ENCODE peak calls at places on chromosomes 7 and 10, in seven cellular contexts. B is uterus, W is HCT116, P is heart left ventricle, O is esophagus squamous epithelium, T is transverse colon, U is stomach. N is an unnamed sample.

GRCh38 chr10:30013684-30014246 is 45.6 kb downstream of the JCAD start:
- DNase-seq in T (no peak), P (peak), O (no peak), U (peak), B (peak), W (no peak), N (no peak)

GRCh38 chr7:3893789-3894153 is 592.7 kb downstream of the SDK1 start:
- DNase-seq in P (no peak), W (no peak), O (no peak), U (no peak), B (no peak), T (no peak), N (no peak)

GRCh38 chr7:91039033-91039432 is 225.2 kb upstream of the FZD1 start:
- DNase-seq in P (no peak), U (no peak), T (no peak), O (no peak), W (no peak), B (no peak), N (no peak)

GRCh38 chr7:49294611-49295010 is 370.3 kb downstream of the CDC14C start:
- DNase-seq in W (no peak), P (no peak), O (no peak), B (no peak), U (no peak), T (no peak), N (no peak)

GRCh38 chr7:74272305-74273038 is 16.7 kb upstream of the CLIP2 start:
- DNase-seq in T (peak), B (peak), O (peak), W (no peak), P (peak), U (peak), N (peak)

GRCh38 chr7:31735991-31736982 is 49.3 kb downstream of the PPP1R17 start:
- DNase-seq in B (peak), W (peak), P (peak), U (peak), O (no peak), T (peak), N (peak)

GRCh38 chr7:44150966-44151678 is 10.0 kb upstream of the MYL7 start:
- DNase-seq in O (no peak), U (no peak), B (no peak), W (no peak), T (no peak), P (no peak), N (no peak)

GRCh38 chr10:33621143-33621542 is 286.7 kb upstream of the NRP1 start:
- DNase-seq in O (no peak), T (no peak), U (no peak), P (no peak), W (no peak), B (no peak), N (no peak)

GRCh38 chr10:87991946-87992345 is 128.5 kb downstream of the PTEN start:
- DNase-seq in W (no peak), P (no peak), O (no peak), T (no peak), U (no peak), B (no peak), N (no peak)

GRCh38 chr10:71970869-71971268 is 6.7 kb downstream of the CHST3 start:
- DNase-seq in O (no peak), W (no peak), B (no peak), T (no peak), P (no peak), U (no peak), N (no peak)

GRCh38 chr7:148650232-148650858 is 48.4 kb upstream of the CUL1 start:
- DNase-seq in O (no peak), T (no peak), P (no peak), W (no peak), U (no peak), B (no peak), N (no peak)

GRCh38 chr10:120012566-120012965 is 120.0 kb downstream of the SEC23IP start:
- DNase-seq in P (no peak), O (no peak), T (no peak), U (no peak), W (no peak), B (no peak), N (no peak)

GRCh38 chr7:30330134-30331111 is 46.0 kb downstream of the ZNRF2 start:
- DNase-seq in O (no peak), P (no peak), U (no peak), B (no peak), T (no peak), W (no peak), N (no peak)

GRCh38 chr7:77687100-77687746 is 9.0 kb upstream of the RSBN1L start:
- DNase-seq in U (no peak), T (no peak), P (no peak), B (no peak), W (no peak), O (no peak), N (no peak)

GRCh38 chr7:130114776-130115175 is 44.4 kb downstream of the KLHDC10 start:
- DNase-seq in U (no peak), O (no peak), P (no peak), W (peak), B (no peak), T (no peak), N (no peak)

GRCh38 chr7:409344-410281 is 110.0 kb downstream of the PDGFA start:
- DNase-seq in W (no peak), P (peak), U (no peak), T (no peak), O (no peak), B (no peak), N (no peak)

GRCh38 chr7:80210400-80210799 is 75.8 kb downstream of the GNAI1 start:
- DNase-seq in T (no peak), W (no peak), B (no peak), P (no peak), U (no peak), O (no peak), N (no peak)

GRCh38 chr10:79149662-79150443 is 81.1 kb downstream of the ZMIZ1 start:
- DNase-seq in O (peak), W (peak), U (peak), P (peak), B (peak), T (peak), N (peak)

GRCh38 chr10:76150886-76151288 is 719.5 kb downstream of the LRMDA start:
- DNase-seq in T (no peak), U (peak), W (no peak), B (no peak), O (no peak), P (no peak), N (no peak)

GRCh38 chr7:28858206-28858605 is 99.9 kb downstream of the TRIL start:
- DNase-seq in B (no peak), W (no peak), T (no peak), U (no peak), P (no peak), O (no peak), N (no peak)

GRCh38 chr7:116434820-116435341 is 64.7 kb upstream of the CAV2 start:
- DNase-seq in W (peak), T (no peak), O (no peak), B (no peak), P (no peak), U (no peak), N (no peak)

GRCh38 chr10:81978238-81978637 is 103.2 kb downstream of the NRG3 start:
- DNase-seq in P (no peak), T (no peak), U (no peak), O (no peak), B (no peak), W (no peak), N (no peak)

GRCh38 chr10:105266966-105267539 is 626.0 kb downstream of the SORCS3 start:
- DNase-seq in T (no peak), W (no peak), U (no peak), P (no peak), B (no peak), O (no peak), N (no peak)

GRCh38 chr10:9274206-9274755 is 1219.8 kb downstream of the GATA3 start:
- DNase-seq in O (no peak), B (no peak), W (no peak), T (no peak), U (no peak), P (no peak), N (no peak)

GRCh38 chr7:18250133-18250532 is 222.5 kb upstream of the PRPS1L1 start:
- DNase-seq in T (no peak), B (no peak), W (no peak), P (no peak), U (no peak), O (no peak), N (no peak)

GRCh38 chr10:100325164-100325563 is 4.9 kb downstream of the PKD2L1 start:
- DNase-seq in B (no peak), W (no peak), U (no peak), P (no peak), O (no peak), T (no peak), N (no peak)

GRCh38 chr7:767941-768729 is 41.1 kb upstream of the PRKAR1B start:
- DNase-seq in U (no peak), T (no peak), W (no peak), B (peak), O (no peak), P (peak), N (no peak)

GRCh38 chr10:12513775-12514663 is 164.7 kb downstream of the CAMK1D start:
- DNase-seq in U (no peak), O (no peak), T (no peak), B (no peak), P (no peak), W (no peak), N (no peak)

GRCh38 chr7:140060788-140061606 is 1.8 kb downstream of the PARP12 start:
- DNase-seq in P (peak), T (peak), U (peak), O (no peak), W (no peak), B (no peak), N (no peak)

GRCh38 chr7:143147070-143147469 is 15.2 kb downstream of the PIP start:
- DNase-seq in T (no peak), W (no peak), P (no peak), U (no peak), O (no peak), B (no peak), N (no peak)

GRCh38 chr10:97633921-97634320 is 621 bp upstream of the MORN4 start:
- DNase-seq in B (no peak), T (peak), O (no peak), U (no peak), P (no peak), W (peak), N (no peak)

GRCh38 chr7:70634071-70634470 is 497.9 kb upstream of the GALNT17 start:
- DNase-seq in U (no peak), O (no peak), W (no peak), P (no peak), B (no peak), T (no peak), N (no peak)

GRCh38 chr10:58444336-58444735 is 59.1 kb downstream of the TFAM start:
- DNase-seq in O (no peak), T (no peak), P (no peak), W (no peak), U (no peak), B (no peak), N (no peak)

GRCh38 chr7:134024729-134025128 is 102.4 kb upstream of the LRGUK start:
- DNase-seq in W (no peak), T (no peak), O (no peak), P (no peak), B (no peak), U (no peak), N (no peak)

GRCh38 chr10:71765176-71765906 is 8.0 kb downstream of the VSIR start:
- DNase-seq in T (no peak), U (no peak), W (no peak), O (no peak), B (no peak), P (peak), N (no peak)

GRCh38 chr7:29652611-29653010 is 89.0 kb downstream of the PRR15 start:
- DNase-seq in B (no peak), U (no peak), P (no peak), O (no peak), T (no peak), W (no peak), N (no peak)

GRCh38 chr10:67837519-67838314 is at the start of gene DNAJC12:
- DNase-seq in T (no peak), P (no peak), W (peak), O (no peak), B (no peak), U (no peak), N (no peak)

GRCh38 chr7:28558236-28558635 is 145.9 kb downstream of the CREB5 start:
- DNase-seq in P (no peak), T (no peak), U (no peak), O (no peak), W (no peak), B (no peak), N (no peak)

GRCh38 chr10:6272126-6272525 is 69.4 kb downstream of the PFKFB3 start:
- DNase-seq in T (no peak), W (no peak), P (no peak), O (no peak), U (no peak), B (no peak), N (no peak)

GRCh38 chr10:6273351-6273750 is 70.6 kb downstream of the PFKFB3 start:
- DNase-seq in U (no peak), O (no peak), T (no peak), B (no peak), W (no peak), P (no peak), N (no peak)

GRCh38 chr10:6274504-6274903 is 71.8 kb downstream of the PFKFB3 start:
- DNase-seq in O (no peak), T (no peak), U (no peak), B (no peak), W (no peak), P (no peak), N (no peak)

GRCh38 chr10:6274040-6274439 is 71.3 kb downstream of the PFKFB3 start:
- DNase-seq in P (no peak), O (no peak), W (no peak), T (no peak), B (no peak), U (no peak), N (no peak)

GRCh38 chr10:6275022-6275997 is 72.6 kb downstream of the PFKFB3 start:
- DNase-seq in P (peak), B (peak), U (peak), O (peak), W (peak), T (peak), N (peak)
- TF ChIP-seq POLR2A in P (no peak), B (no peak), U (no peak), O (no peak), W (peak), T (peak), N (no peak)

DNA sequence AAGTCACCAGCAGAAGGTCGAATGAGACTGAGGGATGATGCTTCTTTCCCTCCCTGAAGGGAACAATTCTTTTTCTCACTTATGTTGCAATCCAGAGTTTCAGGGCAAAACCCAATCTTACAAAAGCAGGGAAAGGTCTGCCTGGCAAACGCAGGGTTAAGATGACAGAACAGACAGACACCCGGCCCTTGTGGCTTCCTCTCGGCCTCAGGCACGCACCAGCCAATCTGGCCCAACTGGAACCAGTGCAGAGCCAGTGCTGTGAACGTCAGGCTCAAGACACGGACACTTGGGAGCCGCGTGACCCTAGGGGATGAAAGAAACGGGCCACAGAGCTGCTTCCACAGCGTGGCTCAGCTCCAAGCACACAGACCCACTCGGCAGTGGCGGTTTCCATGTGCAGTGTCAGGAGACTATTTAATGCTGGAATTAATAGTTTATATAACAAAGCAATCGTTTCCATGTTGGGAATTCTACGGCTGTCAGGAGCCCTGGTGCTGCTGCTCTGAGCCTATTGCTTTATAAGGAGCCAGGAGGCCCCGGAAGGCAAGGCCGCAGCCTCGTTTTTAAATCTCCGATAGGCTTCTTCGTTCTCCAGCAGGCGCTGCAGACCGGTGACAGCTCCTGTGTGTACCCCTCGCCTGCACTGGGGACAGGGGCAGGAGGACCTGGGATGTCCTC is 198.4 kb downstream of the DIP2C start:
- DNase-seq in P (peak), T (peak), W (no peak), O (no peak), B (peak), U (no peak), N (peak)
- H3K4me3 ChIP-seq in P (no peak), T (no peak), W (no peak), O (peak), B (no peak), U (no peak), N (no peak)

GRCh38 chr7:5350174-5350463 is 67.4 kb downstream of the SLC29A4 start:
- DNase-seq in O (no peak), B (no peak), W (no peak), P (no peak), T (no peak), U (no peak), N (no peak)

GRCh38 chr7:5350600-5351385 is 68.0 kb downstream of the SLC29A4 start:
- DNase-seq in W (no peak), U (no peak), T (no peak), O (no peak), B (no peak), P (no peak), N (no peak)

GRCh38 chr7:5349437-5350173 is 66.9 kb downstream of the SLC29A4 start:
- DNase-seq in P (no peak), O (no peak), B (no peak), U (no peak), W (no peak), T (no peak), N (no peak)

GRCh38 chr7:5349005-5349380 is 66.2 kb downstream of the SLC29A4 start:
- DNase-seq in W (no peak), O (no peak), P (no peak), T (no peak), B (no peak), U (no peak), N (no peak)

GRCh38 chr7:5348134-5349004 is 65.6 kb downstream of the SLC29A4 start:
- DNase-seq in U (no peak), T (no peak), W (no peak), O (no peak), B (no peak), P (no peak), N (no peak)
- TF ChIP-seq POLR2A in U (no peak), T (no peak), W (no peak), O (no peak), B (no peak), P (no peak), N (no peak)

GRCh38 chr10:116771101-116771705 is 28.8 kb upstream of the HSPA12A start:
- DNase-seq in U (peak), W (no peak), O (peak), B (peak), P (peak), T (peak), N (peak)
- H3K4me3 ChIP-seq in U (no peak), W (no peak), O (no peak), B (no peak), P (no peak), T (no peak), N (no peak)

GRCh38 chr7:55467047-55467593 is 102.0 kb downstream of the LANCL2 start:
- DNase-seq in P (no peak), B (no peak), W (no peak), U (no peak), T (no peak), O (no peak), N (no peak)
- TF ChIP-seq POLR2A in P (no peak), B (no peak), W (no peak), U (no peak), T (no peak), O (no peak), N (no peak)

DNA sequence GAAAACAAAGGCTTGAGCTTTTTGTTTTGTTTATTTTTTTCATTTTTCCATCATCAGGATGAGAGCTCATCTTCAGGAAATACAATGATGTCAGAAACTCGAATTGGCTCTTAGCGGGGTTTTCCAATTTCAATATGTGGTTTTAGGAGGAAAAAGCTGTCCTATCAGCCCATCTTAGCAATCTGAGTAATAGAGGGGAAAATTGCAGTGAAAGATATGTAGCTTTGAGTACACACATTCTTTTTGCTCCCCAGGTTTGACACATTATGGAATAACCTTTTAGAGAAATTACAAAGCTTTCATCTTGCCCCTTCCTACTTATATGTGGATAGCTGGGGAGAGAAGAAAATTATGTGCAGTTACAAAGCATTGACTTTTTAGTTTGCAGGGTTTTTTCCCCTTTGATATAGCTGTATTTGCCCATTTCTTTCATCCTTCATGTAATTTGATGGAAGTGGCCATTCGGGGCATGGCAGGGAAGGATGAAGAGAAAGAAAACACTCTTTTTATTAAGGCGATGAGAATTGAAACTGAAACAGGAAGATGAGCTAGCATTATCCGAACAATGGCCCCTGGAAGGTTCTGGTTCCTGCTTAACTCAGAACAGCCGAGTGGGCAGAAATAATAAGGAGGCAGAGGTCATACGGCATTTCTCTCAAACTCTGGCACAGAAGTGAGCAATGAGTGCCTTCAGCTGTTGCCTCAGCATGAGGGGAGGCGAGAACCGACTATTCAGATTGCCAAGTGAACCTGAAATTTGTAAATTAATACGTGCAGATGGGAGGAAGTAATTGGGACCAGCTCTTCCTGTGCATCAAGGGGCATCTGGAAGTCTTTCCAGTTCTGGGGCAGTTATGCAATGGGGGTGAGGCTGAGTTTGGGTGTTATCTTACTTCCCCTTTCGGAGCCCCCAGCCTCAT is 113.3 kb upstream of the MYO3A start:
- DNase-seq in T (no peak), O (no peak), B (no peak), W (no peak), P (no peak), U (no peak), N (no peak)
- H3K4me3 ChIP-seq in T (no peak), O (peak), B (no peak), W (no peak), P (no peak), U (no peak), N (no peak)

N was measured in Peyer's patch.